ENCODE peak calls at places on chromosomes 1 and 21, in six cellular contexts. P is breast epithelium, Q is Calu3, B is lower leg skin, U is endothelial cell, V is spleen. K is an unnamed sample.

GRCh38 chr1:47226121-47226977 is 5.7 kb downstream of the TAL1 start:
- DNase-seq in V (no peak), Q (no peak), P (no peak), U (peak; percentile 41), B (peak; percentile 78), K (peak; percentile 41)

GRCh38 chr1:29706936-29707335 is 470.6 kb downstream of the PTPRU start:
- DNase-seq in B (no peak), P (no peak), Q (peak; percentile 69), U (peak; percentile 67), V (no peak), K (peak; percentile 87)

GRCh38 chr1:57597036-57597435 is 173.2 kb upstream of the DAB1 start:
- DNase-seq in B (no peak), P (no peak), V (no peak), Q (no peak), U (no peak), K (no peak)

GRCh38 chr1:234478152-234478480 is 863 bp downstream of the TARBP1 start:
- DNase-seq in U (no peak), P (peak; percentile 61), Q (peak; percentile 85), V (peak; percentile 95), B (peak; percentile 90), K (peak; percentile 89)

GRCh38 chr1:7552402-7552801 is 218.7 kb upstream of the VAMP3 start:
- DNase-seq in U (no peak), P (no peak), B (no peak), V (peak; percentile 85), Q (peak; percentile 40), K (no peak)

GRCh38 chr1:59434336-59434735 is 137.4 kb downstream of the FGGY start:
- DNase-seq in V (no peak), B (no peak), P (no peak), Q (no peak), U (no peak), K (no peak)

GRCh38 chr1:43978551-43979260 is at the start of gene B4GALT2:
- DNase-seq in U (peak; percentile 38), B (no peak), Q (peak; percentile 60), P (no peak), V (peak; percentile 86), K (peak; percentile 50)

GRCh38 chr1:109906160-109906838 is 4.3 kb upstream of the CSF1 start:
- DNase-seq in B (no peak), U (no peak), Q (no peak), P (no peak), V (no peak), K (no peak)

GRCh38 chr21:15278279-15278678 is 213.5 kb upstream of the NRIP1 start:
- DNase-seq in V (no peak), U (no peak), Q (no peak), B (no peak), P (no peak), K (no peak)

GRCh38 chr1:109399326-109399957 is 1.7 kb upstream of the SORT1 start:
- DNase-seq in B (no peak), U (peak; percentile 45), Q (peak; percentile 43), V (no peak), P (no peak), K (peak; percentile 16)

GRCh38 chr1:36159614-36160387 is 3.8 kb downstream of the MAP7D1 start:
- DNase-seq in B (no peak), U (no peak), Q (no peak), V (no peak), P (no peak), K (no peak)

GRCh38 chr1:50959303-50959912 is 659 bp downstream of the FAF1 start:
- DNase-seq in B (peak; percentile 86), Q (no peak), V (no peak), U (no peak), P (no peak), K (peak; percentile 44)

GRCh38 chr1:100752806-100753205 is 33.3 kb downstream of the VCAM1 start:
- DNase-seq in B (no peak), U (no peak), Q (no peak), P (no peak), V (no peak), K (no peak)

GRCh38 chr1:202148391-202148790 is 3.9 kb upstream of the ARL8A start:
- DNase-seq in P (no peak), U (no peak), V (no peak), Q (no peak), B (no peak), K (no peak)

GRCh38 chr1:41678141-41678878 is 193.8 kb upstream of the EDN2 start:
- DNase-seq in Q (no peak), V (peak; percentile 74), B (no peak), P (peak; percentile 76), U (no peak), K (no peak)

GRCh38 chr1:203763505-203763904 is 1.5 kb upstream of the LAX1 start:
- DNase-seq in B (no peak), V (no peak), U (no peak), P (no peak), Q (no peak), K (no peak)

GRCh38 chr1:240100351-240100750 is 8.7 kb downstream of the FMN2 start:
- DNase-seq in P (no peak), Q (no peak), U (no peak), V (no peak), B (no peak), K (no peak)

GRCh38 chr1:181061891-181062777 is 26.4 kb upstream of the IER5 start:
- DNase-seq in U (no peak), P (no peak), B (no peak), Q (no peak), V (peak; percentile 85), K (no peak)

GRCh38 chr1:168987330-168987729 is 119.2 kb upstream of the ATP1B1 start:
- DNase-seq in P (no peak), V (no peak), Q (no peak), B (no peak), U (no peak), K (no peak)

GRCh38 chr1:90925928-90926869 is 95.6 kb downstream of the ZNF644 start:
- DNase-seq in Q (peak; percentile 23), V (no peak), B (no peak), P (no peak), U (no peak), K (no peak)

GRCh38 chr1:43908858-43909257 is 24.7 kb upstream of the ARTN start:
- DNase-seq in U (no peak), B (no peak), P (no peak), Q (no peak), V (no peak), K (no peak)

GRCh38 chr1:8590696-8591351 is 226.6 kb downstream of the RERE start:
- DNase-seq in B (no peak), U (no peak), Q (no peak), P (no peak), V (no peak), K (no peak)

GRCh38 chr1:182444497-182444896 is 5.4 kb upstream of the RGSL1 start:
- DNase-seq in B (no peak), P (no peak), Q (no peak), V (no peak), U (no peak), K (no peak)

GRCh38 chr1:154386643-154387352 is 18.3 kb upstream of the IL6R start:
- DNase-seq in U (no peak), P (no peak), B (peak; percentile 83), Q (no peak), V (peak; percentile 75), K (no peak)

GRCh38 chr1:111707906-111708305 is 31.3 kb downstream of the INKA2 start:
- DNase-seq in B (no peak), V (peak; percentile 77), P (no peak), Q (no peak), U (no peak), K (no peak)

GRCh38 chr1:183227963-183228649 is 42.0 kb downstream of the LAMC2 start:
- DNase-seq in Q (peak; percentile 65), U (peak; percentile 77), P (no peak), V (no peak), B (peak; percentile 82), K (peak; percentile 34)

GRCh38 chr1:228321895-228322294 is 84.7 kb downstream of the TRIM11 start:
- DNase-seq in V (no peak), U (no peak), P (no peak), B (peak; percentile 64), Q (no peak), K (no peak)

GRCh38 chr1:245154429-245155185 is at the start of gene KIF26B:
- DNase-seq in U (peak; percentile 58), Q (peak; percentile 45), B (peak; percentile 87), V (peak; percentile 80), P (no peak), K (peak; percentile 36)

GRCh38 chr1:17306407-17306806 is 1.6 kb upstream of the PADI4 start:
- DNase-seq in U (no peak), B (peak; percentile 45), Q (no peak), V (peak; percentile 27), P (no peak), K (no peak)

GRCh38 chr1:227058321-227058751 is 118.2 kb downstream of the COQ8A start:
- DNase-seq in V (no peak), Q (no peak), P (no peak), B (no peak), U (no peak), K (no peak)

GRCh38 chr1:24927473-24927872 is 2.6 kb downstream of the RUNX3 start:
- DNase-seq in B (no peak), V (no peak), U (no peak), Q (no peak), P (no peak), K (no peak)
- TF ChIP-seq CTCF in B (no peak), V (no peak), U (no peak), Q (no peak), P (no peak), K (no peak)

GRCh38 chr1:162033445-162033844 is 9.8 kb upstream of the OLFML2B start:
- DNase-seq in V (no peak), P (no peak), Q (no peak), B (no peak), U (no peak), K (no peak)
- TF ChIP-seq CTCF in V (no peak), P (no peak), Q (no peak), B (no peak), U (no peak), K (no peak)

DNA sequence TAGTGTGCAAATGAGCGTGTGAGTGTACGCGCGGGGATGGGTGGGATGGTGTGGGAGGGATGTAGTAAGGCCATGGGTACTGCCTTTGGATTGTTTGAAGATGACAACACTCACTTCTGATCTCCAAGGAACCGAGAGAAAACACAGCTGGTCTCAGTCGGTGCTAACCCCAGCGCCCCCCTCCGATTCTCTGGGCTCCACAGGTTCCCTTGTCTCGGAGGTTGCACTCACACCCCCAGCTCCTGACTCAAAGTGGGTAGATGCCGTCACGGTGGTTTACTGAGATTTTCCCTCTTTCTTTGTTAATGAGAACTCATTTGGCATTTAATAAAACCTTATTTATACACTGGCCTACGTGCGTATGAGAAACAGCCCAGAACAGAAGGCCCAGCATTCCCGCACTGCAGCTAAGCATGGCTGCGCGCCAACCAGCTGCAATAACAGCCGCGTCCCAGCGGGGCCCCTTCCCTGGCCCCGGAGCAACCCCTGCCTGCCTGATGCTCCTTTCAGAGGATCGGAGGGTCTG is 25.8 kb downstream of the ABCA4 start:
- DNase-seq in V (no peak), B (peak; percentile 94), Q (no peak), U (no peak), P (no peak), K (no peak)
- TF ChIP-seq CTCF in V (no peak), B (no peak), Q (no peak), U (no peak), P (no peak), K (no peak)

DNA sequence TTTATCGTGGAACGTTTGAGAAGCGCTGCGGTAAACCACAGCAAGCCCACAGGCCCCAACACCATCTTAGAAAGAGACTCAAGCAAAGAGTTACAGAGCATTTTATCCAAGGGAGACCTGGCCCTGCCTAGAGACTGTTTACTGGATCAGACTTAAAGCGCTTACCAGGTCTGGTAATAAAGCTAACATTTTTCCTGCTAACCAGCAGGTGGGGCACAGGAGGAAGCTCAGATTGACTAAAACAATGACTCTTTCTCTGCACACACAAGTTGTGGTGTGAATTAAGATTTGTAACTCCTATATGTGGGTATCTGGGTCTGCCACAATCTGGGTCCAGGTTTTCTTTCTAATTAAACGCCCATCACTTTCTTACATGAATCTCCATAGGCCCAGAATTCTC is 136.5 kb upstream of the ETS2 start:
- DNase-seq in Q (peak; percentile 15), B (no peak), U (peak; percentile 22), P (no peak), V (no peak), K (peak; percentile 44)
- TF ChIP-seq CTCF in Q (no peak), B (no peak), U (no peak), P (no peak), V (peak; percentile 27), K (peak; percentile 62)

K was measured in WERI-Rb-1.